ENCODE peak calls at places on chromosomes 12 and 14, in six cellular contexts. One of them, this sample, is unnamed.

GRCh38 chr14:94752575-94752974 is 17.3 kb downstream of the GSC start:
- DNase-seq in activated T-helper 1 cell treated with anti-CD3 and anti-CD28 coated beads, Interleukin-12 subunit alpha, Interleukin-12 subunit beta, Interleukin-2, Interleukin-4 antibody, amounts not matched to agents 30 ng/mL and 10 ng/mL and 1 ng/mL, durations not matched to agents 14 hours and 24 hours and 36 hours: no peak
- DNase-seq in astrocyte of the spinal cord: no peak
- DNase-seq in NCI-H1417 treated with DMSO at 0.1 percent for 48 hours: no peak
- DNase-seq in NCI-H510A treated with DMSO at 0.1 percent for 48 hours: no peak
- DNase-seq in CD4-positive, alpha-beta memory T cell: no peak
- DNase-seq in this sample: no peak

GRCh38 chr12:53808023-53808705 is 56.4 kb upstream of the CISTR start:
- DNase-seq in activated T-helper 1 cell treated with anti-CD3 and anti-CD28 coated beads, Interleukin-12 subunit alpha, Interleukin-12 subunit beta, Interleukin-2, Interleukin-4 antibody, amounts not matched to agents 30 ng/mL and 10 ng/mL and 1 ng/mL, durations not matched to agents 14 hours and 24 hours and 36 hours: no peak
- DNase-seq in NCI-H1417 treated with DMSO at 0.1 percent for 48 hours: no peak
- DNase-seq in NCI-H510A treated with DMSO at 0.1 percent for 48 hours: no peak
- DNase-seq in astrocyte of the spinal cord: no peak
- DNase-seq in CD4-positive, alpha-beta memory T cell: no peak
- DNase-seq in this sample: no peak

GRCh38 chr12:110079477-110080400 is 31.4 kb upstream of the C12orf76 start:
- DNase-seq in astrocyte of the spinal cord: no peak
- DNase-seq in CD4-positive, alpha-beta memory T cell: peak
- DNase-seq in NCI-H510A treated with DMSO at 0.1 percent for 48 hours: no peak
- DNase-seq in NCI-H1417 treated with DMSO at 0.1 percent for 48 hours: no peak
- DNase-seq in activated T-helper 1 cell treated with anti-CD3 and anti-CD28 coated beads, Interleukin-12 subunit alpha, Interleukin-12 subunit beta, Interleukin-2, Interleukin-4 antibody, amounts not matched to agents 30 ng/mL and 10 ng/mL and 1 ng/mL, durations not matched to agents 14 hours and 24 hours and 36 hours: peak
- DNase-seq in this sample: no peak

GRCh38 chr12:54879132-54879531 is 24.8 kb downstream of the MUCL1 start:
- DNase-seq in astrocyte of the spinal cord: no peak
- DNase-seq in NCI-H510A treated with DMSO at 0.1 percent for 48 hours: peak
- DNase-seq in NCI-H1417 treated with DMSO at 0.1 percent for 48 hours: no peak
- DNase-seq in activated T-helper 1 cell treated with anti-CD3 and anti-CD28 coated beads, Interleukin-12 subunit alpha, Interleukin-12 subunit beta, Interleukin-2, Interleukin-4 antibody, amounts not matched to agents 30 ng/mL and 10 ng/mL and 1 ng/mL, durations not matched to agents 14 hours and 24 hours and 36 hours: no peak
- DNase-seq in CD4-positive, alpha-beta memory T cell: no peak
- DNase-seq in this sample: peak

GRCh38 chr14:100142073-100143040 is 17.1 kb downstream of the DEGS2 start:
- DNase-seq in astrocyte of the spinal cord: no peak
- DNase-seq in NCI-H1417 treated with DMSO at 0.1 percent for 48 hours: no peak
- DNase-seq in activated T-helper 1 cell treated with anti-CD3 and anti-CD28 coated beads, Interleukin-12 subunit alpha, Interleukin-12 subunit beta, Interleukin-2, Interleukin-4 antibody, amounts not matched to agents 30 ng/mL and 10 ng/mL and 1 ng/mL, durations not matched to agents 14 hours and 24 hours and 36 hours: no peak
- DNase-seq in CD4-positive, alpha-beta memory T cell: no peak
- DNase-seq in NCI-H510A treated with DMSO at 0.1 percent for 48 hours: no peak
- DNase-seq in this sample: no peak

GRCh38 chr14:104096751-104097700 is 11.5 kb downstream of the ASPG start:
- DNase-seq in NCI-H510A treated with DMSO at 0.1 percent for 48 hours: no peak
- DNase-seq in NCI-H1417 treated with DMSO at 0.1 percent for 48 hours: no peak
- DNase-seq in CD4-positive, alpha-beta memory T cell: no peak
- DNase-seq in activated T-helper 1 cell treated with anti-CD3 and anti-CD28 coated beads, Interleukin-12 subunit alpha, Interleukin-12 subunit beta, Interleukin-2, Interleukin-4 antibody, amounts not matched to agents 30 ng/mL and 10 ng/mL and 1 ng/mL, durations not matched to agents 14 hours and 24 hours and 36 hours: no peak
- DNase-seq in astrocyte of the spinal cord: no peak
- DNase-seq in this sample: no peak

GRCh38 chr12:53750812-53751335 is 905 bp downstream of the CISTR start:
- DNase-seq in NCI-H1417 treated with DMSO at 0.1 percent for 48 hours: peak
- DNase-seq in CD4-positive, alpha-beta memory T cell: no peak
- DNase-seq in NCI-H510A treated with DMSO at 0.1 percent for 48 hours: no peak
- DNase-seq in activated T-helper 1 cell treated with anti-CD3 and anti-CD28 coated beads, Interleukin-12 subunit alpha, Interleukin-12 subunit beta, Interleukin-2, Interleukin-4 antibody, amounts not matched to agents 30 ng/mL and 10 ng/mL and 1 ng/mL, durations not matched to agents 14 hours and 24 hours and 36 hours: no peak
- DNase-seq in astrocyte of the spinal cord: no peak
- DNase-seq in this sample: no peak

GRCh38 chr12:83826112-83826511 is 1086.5 kb downstream of the SLC6A15 start:
- DNase-seq in CD4-positive, alpha-beta memory T cell: no peak
- DNase-seq in astrocyte of the spinal cord: peak
- DNase-seq in NCI-H1417 treated with DMSO at 0.1 percent for 48 hours: no peak
- DNase-seq in NCI-H510A treated with DMSO at 0.1 percent for 48 hours: no peak
- DNase-seq in activated T-helper 1 cell treated with anti-CD3 and anti-CD28 coated beads, Interleukin-12 subunit alpha, Interleukin-12 subunit beta, Interleukin-2, Interleukin-4 antibody, amounts not matched to agents 30 ng/mL and 10 ng/mL and 1 ng/mL, durations not matched to agents 14 hours and 24 hours and 36 hours: peak
- DNase-seq in this sample: no peak

GRCh38 chr14:97177016-97177415 is 379.8 kb downstream of the VRK1 start:
- DNase-seq in NCI-H510A treated with DMSO at 0.1 percent for 48 hours: peak
- DNase-seq in astrocyte of the spinal cord: no peak
- DNase-seq in activated T-helper 1 cell treated with anti-CD3 and anti-CD28 coated beads, Interleukin-12 subunit alpha, Interleukin-12 subunit beta, Interleukin-2, Interleukin-4 antibody, amounts not matched to agents 30 ng/mL and 10 ng/mL and 1 ng/mL, durations not matched to agents 14 hours and 24 hours and 36 hours: no peak
- DNase-seq in CD4-positive, alpha-beta memory T cell: peak
- DNase-seq in NCI-H1417 treated with DMSO at 0.1 percent for 48 hours: peak
- DNase-seq in this sample: no peak